ENCODE peak calls at places on chromosomes 2 and 18, in eight cellular contexts. Q is foreskin melanocyte; S is EL; M is cardiac fibroblast; Z is T-helper 1 cell; H is fibroblast of mammary gland; N is activated T-cell treated with anti-CD3 and anti-CD28 coated beads, Interleukin-2, amount 50 U/mL, for 72 hours; K is nephron progenitor cell. Y is an unnamed sample.

GRCh38 chr2:224793961-224794360 is 77.8 kb upstream of the CCDC195 start:
- DNase-seq in Q (no peak), S (peak), M (no peak), Z (no peak), H (peak), N (no peak), K (no peak), Y (no peak)

GRCh38 chr2:196592912-196593881 is 46.3 kb upstream of the CCDC150 start:
- DNase-seq in Q (no peak), S (peak), M (peak), Z (no peak), H (peak), N (peak), K (peak), Y (no peak)

GRCh38 chr18:57624988-57625387 is 3.4 kb upstream of the NARS1 start:
- DNase-seq in Q (no peak), S (peak), M (peak), Z (no peak), H (peak), N (no peak), K (no peak), Y (no peak)

GRCh38 chr2:85886585-85886984 is 2.2 kb downstream of the ST3GAL5 start:
- DNase-seq in Q (peak), S (peak), M (peak), Z (no peak), H (peak), N (peak), K (peak), Y (no peak)

GRCh38 chr18:13973061-13973460 is 57.7 kb upstream of the MC2R start:
- DNase-seq in Q (no peak), S (no peak), M (no peak), Z (no peak), H (no peak), N (no peak), K (no peak), Y (no peak)

GRCh38 chr2:210167227-210167626 is 4.0 kb downstream of the KANSL1L start:
- DNase-seq in Q (no peak), S (peak), M (peak), Z (no peak), H (peak), N (no peak), K (no peak), Y (no peak)

GRCh38 chr2:44549856-44550255 is 188.1 kb downstream of the CAMKMT start:
- DNase-seq in Q (no peak), S (peak), M (peak), Z (no peak), H (peak), N (no peak), K (no peak), Y (no peak)

GRCh38 chr2:85998071-85998991 is 107.4 kb downstream of the POLR1A start:
- DNase-seq in Q (no peak), S (peak), M (peak), Z (no peak), H (peak), N (no peak), K (no peak), Y (no peak)

GRCh38 chr18:13259701-13260100 is 41.1 kb downstream of the LDLRAD4 start:
- DNase-seq in Q (no peak), S (no peak), M (no peak), Z (no peak), H (no peak), N (no peak), K (no peak), Y (no peak)

GRCh38 chr18:13390196-13390595 is 171.6 kb downstream of the LDLRAD4 start:
- DNase-seq in Q (no peak), S (no peak), M (no peak), Z (no peak), H (no peak), N (no peak), K (no peak), Y (no peak)

GRCh38 chr2:112165296-112165695 is 27.1 kb downstream of the FBLN7 start:
- DNase-seq in Q (no peak), S (no peak), M (no peak), Z (no peak), H (no peak), N (no peak), K (no peak), Y (peak)

GRCh38 chr2:175010848-175011254 is 5.7 kb upstream of the CHN1 start:
- DNase-seq in Q (no peak), S (no peak), M (no peak), Z (no peak), H (no peak), N (no peak), K (no peak), Y (no peak)

GRCh38 chr2:182245963-182246362 is 180.9 kb downstream of the PDE1A start:
- DNase-seq in Q (no peak), S (no peak), M (no peak), Z (no peak), H (no peak), N (no peak), K (no peak), Y (no peak)

GRCh38 chr18:36786686-36787085 is 42.1 kb downstream of the TPGS2 start:
- DNase-seq in Q (peak), S (peak), M (peak), Z (no peak), H (peak), N (no peak), K (no peak), Y (no peak)

GRCh38 chr2:45494275-45494977 is 116.6 kb downstream of the SRBD1 start:
- DNase-seq in Q (peak), S (peak), M (peak), Z (no peak), H (peak), N (no peak), K (peak), Y (no peak)

GRCh38 chr2:121247971-121248370 is 37.0 kb downstream of the TFCP2L1 start:
- DNase-seq in Q (no peak), S (no peak), M (no peak), Z (no peak), H (no peak), N (no peak), K (no peak), Y (no peak)

GRCh38 chr18:75031717-75032317 is 177.1 kb downstream of the PTGR3 start:
- DNase-seq in Q (no peak), S (no peak), M (no peak), Z (no peak), H (no peak), N (no peak), K (no peak), Y (no peak)

GRCh38 chr2:221572821-221573429 is 821 bp upstream of the EPHA4 start:
- DNase-seq in Q (peak), S (peak), M (peak), Z (no peak), H (peak), N (peak), K (no peak), Y (no peak)

GRCh38 chr2:133605031-133605773 is 36.9 kb upstream of the NCKAP5 start:
- DNase-seq in Q (no peak), S (peak), M (peak), Z (no peak), H (no peak), N (no peak), K (no peak), Y (no peak)

GRCh38 chr18:3848316-3848715 is 398.3 kb downstream of the TGIF1 start:
- DNase-seq in Q (no peak), S (no peak), M (no peak), Z (no peak), H (peak), N (no peak), K (no peak), Y (no peak)

GRCh38 chr2:131076707-131077106 is 16.6 kb downstream of the FAM168B start:
- DNase-seq in Q (no peak), S (no peak), M (peak), Z (no peak), H (peak), N (no peak), K (no peak), Y (no peak)

GRCh38 chr18:54742654-54743053 is 85.6 kb upstream of the RAB27B start:
- DNase-seq in Q (no peak), S (peak), M (peak), Z (no peak), H (peak), N (no peak), K (no peak), Y (no peak)

GRCh38 chr2:172552547-172553291 is 3.2 kb upstream of the PDK1 start:
- DNase-seq in Q (peak), S (peak), M (peak), Z (no peak), H (peak), N (no peak), K (no peak), Y (no peak)

GRCh38 chr2:74414913-74415761 is 6.3 kb downstream of the C2orf81 start:
- DNase-seq in Q (peak), S (peak), M (peak), Z (no peak), H (peak), N (peak), K (no peak), Y (no peak)

GRCh38 chr2:27123302-27124150 is at the start of gene ABHD1:
- DNase-seq in Q (no peak), S (peak), M (no peak), Z (peak), H (no peak), N (peak), K (peak), Y (no peak)

GRCh38 chr2:55051026-55051866 is 995 bp upstream of the RTN4 start:
- DNase-seq in Q (peak), S (peak), M (peak), Z (no peak), H (peak), N (peak), K (no peak), Y (peak)

Y was measured in vagina.